ENCODE peak calls at places on chromosomes 5 and 9, in five cellular contexts. Z is fibroblast of lung, M is AG09319, T is body of pancreas, D is ovary. P is an unnamed sample.

GRCh38 chr9:16367605-16368424 is 502.7 kb downstream of the BNC2 start:
- DNase-seq in Z (peak), M (peak), T (no peak), D (no peak), P (peak)

GRCh38 chr9:133257398-133258053 is 17.5 kb downstream of the ABO start:
- DNase-seq in Z (no peak), M (no peak), T (peak), D (peak), P (no peak)

GRCh38 chr5:126809932-126810331 is 33.0 kb downstream of the LMNB1 start:
- DNase-seq in Z (no peak), M (no peak), T (no peak), D (no peak), P (no peak)

GRCh38 chr9:2622361-2623045 is 916 bp downstream of the VLDLR start:
- DNase-seq in Z (peak), M (no peak), T (peak), D (peak), P (peak)

GRCh38 chr9:128024761-128025308 is 42.3 kb downstream of the NAIF1 start:
- DNase-seq in Z (no peak), M (no peak), T (no peak), D (no peak), P (no peak)

GRCh38 chr5:7976411-7977190 is 107.7 kb downstream of the MTRR start:
- DNase-seq in Z (peak), M (no peak), T (no peak), D (no peak), P (no peak)

GRCh38 chr5:63961598-63962161 is 565 bp downstream of the HTR1A start:
- DNase-seq in Z (no peak), M (no peak), T (no peak), D (no peak), P (no peak)

GRCh38 chr9:37471942-37472679 is 6.9 kb upstream of the ZBTB5 start:
- DNase-seq in Z (peak), M (peak), T (no peak), D (no peak), P (peak)

GRCh38 chr9:78040726-78041125 is 9.1 kb upstream of the GNAQ start:
- DNase-seq in Z (no peak), M (no peak), T (no peak), D (no peak), P (no peak)

GRCh38 chr5:143166661-143167420 is 236.6 kb downstream of the NR3C1 start:
- DNase-seq in Z (no peak), M (no peak), T (no peak), D (no peak), P (no peak)

GRCh38 chr5:137395011-137395755 is 103.9 kb downstream of the SPOCK1 start:
- DNase-seq in Z (peak), M (no peak), T (no peak), D (no peak), P (peak)

GRCh38 chr5:172479034-172479783 is 24.9 kb upstream of the SH3PXD2B start:
- DNase-seq in Z (peak), M (peak), T (peak), D (peak), P (peak)

GRCh38 chr5:154461531-154461930 is 15.7 kb downstream of the SAP30L start:
- DNase-seq in Z (no peak), M (no peak), T (no peak), D (no peak), P (peak)

GRCh38 chr9:7147136-7148090 is 389.6 kb downstream of the KDM4C start:
- DNase-seq in Z (no peak), M (no peak), T (no peak), D (no peak), P (peak)

GRCh38 chr9:128190516-128191405 is 611 bp downstream of the CIZ1 start:
- DNase-seq in Z (no peak), M (no peak), T (no peak), D (peak), P (peak)

GRCh38 chr9:124797343-124798103 is 20.6 kb downstream of the OLFML2A start:
- DNase-seq in Z (no peak), M (no peak), T (peak), D (peak), P (peak)

GRCh38 chr9:111728617-111729366 is 65.9 kb downstream of the SHOC1 start:
- DNase-seq in Z (peak), M (peak), T (no peak), D (no peak), P (peak)

GRCh38 chr9:132722564-132723065 is 52.4 kb downstream of the GTF3C4 start:
- DNase-seq in Z (no peak), M (no peak), T (no peak), D (no peak), P (no peak)

GRCh38 chr5:135100431-135100830 is 66.4 kb upstream of the PITX1 start:
- DNase-seq in Z (no peak), M (no peak), T (no peak), D (no peak), P (no peak)

GRCh38 chr5:71471193-71471592 is 15.7 kb downstream of the BDP1 start:
- DNase-seq in Z (peak), M (no peak), T (no peak), D (no peak), P (peak)

GRCh38 chr9:129962376-129962765 is 80.6 kb downstream of the FNBP1 start:
- DNase-seq in Z (no peak), M (no peak), T (no peak), D (no peak), P (no peak)

GRCh38 chr5:147303251-147303650 is 68.4 kb downstream of the STK32A start:
- DNase-seq in Z (peak), M (peak), T (no peak), D (no peak), P (peak)

GRCh38 chr9:136619742-136620440 is 42.8 kb upstream of the EGFL7 start:
- DNase-seq in Z (peak), M (no peak), T (no peak), D (no peak), P (no peak)

GRCh38 chr5:113489299-113489698 is 1.0 kb upstream of the MCC start:
- DNase-seq in Z (peak), M (peak), T (no peak), D (no peak), P (peak)

GRCh38 chr9:110357510-110357909 is 19.8 kb upstream of the TXNDC8 start:
- DNase-seq in Z (no peak), M (no peak), T (no peak), D (no peak), P (no peak)

GRCh38 chr9:125521462-125522327 is 185.3 kb downstream of the MAPKAP1 start:
- DNase-seq in Z (peak), M (no peak), T (no peak), D (no peak), P (peak)

GRCh38 chr5:133665571-133665970 is 53.2 kb upstream of the FSTL4 start:
- DNase-seq in Z (no peak), M (no peak), T (no peak), D (no peak), P (no peak)

GRCh38 chr5:169914766-169915165 is 65.5 kb downstream of the INSYN2B start:
- DNase-seq in Z (peak), M (no peak), T (no peak), D (peak), P (peak)

GRCh38 chr5:41415242-41415641 is 95.2 kb downstream of the PLCXD3 start:
- DNase-seq in Z (peak), M (no peak), T (no peak), D (no peak), P (no peak)

GRCh38 chr9:138064547-138064946 is 187.0 kb downstream of the CACNA1B start:
- DNase-seq in Z (no peak), M (no peak), T (no peak), D (no peak), P (no peak)

GRCh38 chr5:82749453-82749852 is 327.7 kb downstream of the TMEM167A start:
- DNase-seq in Z (peak), M (no peak), T (no peak), D (no peak), P (peak)

GRCh38 chr5:141382469-141383294 is at the start of gene PCDHGA7:
- DNase-seq in Z (peak), M (no peak), T (no peak), D (no peak), P (peak)

GRCh38 chr5:112548246-112548982 is 129.3 kb upstream of the EPB41L4A start:
- DNase-seq in Z (peak), M (no peak), T (no peak), D (no peak), P (peak)

GRCh38 chr5:31492824-31493223 is 39.1 kb downstream of the DROSHA start:
- DNase-seq in Z (peak), M (no peak), T (no peak), D (no peak), P (no peak)

GRCh38 chr5:59390074-59390659 is 503.4 kb downstream of the PDE4D start:
- DNase-seq in Z (peak), M (peak), T (peak), D (no peak), P (peak)

GRCh38 chr5:148666353-148666752 is 12.0 kb upstream of the HTR4 start:
- DNase-seq in Z (no peak), M (no peak), T (no peak), D (no peak), P (no peak)

GRCh38 chr5:130605200-130605599 is 559.9 kb downstream of the HINT1 start:
- DNase-seq in Z (no peak), M (no peak), T (no peak), D (no peak), P (no peak)

GRCh38 chr9:98191615-98192502 is 578 bp downstream of the CORO2A start:
- DNase-seq in Z (no peak), M (no peak), T (peak), D (no peak), P (no peak)

GRCh38 chr5:157575096-157575872 is at the start of gene ADAM19:
- DNase-seq in Z (peak), M (no peak), T (peak), D (peak), P (peak)
- TF ChIP-seq CTCF in Z (no peak), M (no peak), T (no peak), D (peak), P (no peak)

GRCh38 chr5:78364005-78364404 is 3.6 kb downstream of the SCAMP1 start:
- DNase-seq in Z (no peak), M (no peak), T (no peak), D (no peak), P (no peak)
- TF ChIP-seq CTCF in Z (no peak), M (no peak), T (no peak), D (no peak), P (no peak)

GRCh38 chr5:6652025-6652424 is 18.8 kb downstream of the SRD5A1 start:
- DNase-seq in Z (no peak), M (no peak), T (no peak), D (no peak), P (no peak)
- TF ChIP-seq CTCF in Z (no peak), M (no peak), T (no peak), D (no peak), P (no peak)

GRCh38 chr9:134642385-134643181 is 980 bp downstream of the COL5A1 start:
- DNase-seq in Z (peak), M (peak), T (peak), D (peak), P (peak)
- TF ChIP-seq CTCF in Z (peak), M (peak), T (no peak), D (no peak), P (peak)

GRCh38 chr5:173925449-173926071 is 37.4 kb downstream of the CPEB4 start:
- DNase-seq in Z (peak), M (peak), T (peak), D (peak), P (peak)
- TF ChIP-seq CTCF in Z (peak), M (peak), T (peak), D (no peak), P (peak)

GRCh38 chr9:17402309-17402708 is 176.6 kb upstream of the SH3GL2 start:
- DNase-seq in Z (peak), M (peak), T (no peak), D (no peak), P (peak)
- TF ChIP-seq CTCF in Z (no peak), M (no peak), T (peak), D (no peak), P (no peak)

DNA sequence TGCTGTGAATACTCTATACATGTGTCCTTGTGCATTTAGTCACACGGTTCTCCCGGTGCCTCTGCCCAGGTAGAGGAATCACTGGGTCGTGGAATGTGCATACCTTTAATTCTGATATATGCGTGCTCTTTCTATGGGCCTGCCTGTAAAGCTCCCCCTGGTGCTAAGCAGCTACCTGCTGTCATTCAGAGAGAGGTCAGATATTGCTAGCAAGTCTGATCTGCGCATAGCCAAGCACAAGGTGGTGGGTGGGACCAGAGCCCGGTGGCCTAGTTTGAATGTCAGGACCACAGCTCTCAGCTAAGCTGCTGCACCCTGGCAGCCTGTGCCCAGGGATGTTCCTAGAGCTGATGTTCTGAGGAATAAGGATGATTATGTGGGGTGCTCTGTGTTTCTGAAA is 33.4 kb downstream of the TJP2 start:
- DNase-seq in Z (no peak), M (no peak), T (no peak), D (no peak), P (no peak)
- TF ChIP-seq CTCF in Z (no peak), M (no peak), T (peak), D (no peak), P (no peak)

P was measured in fibroblast of the aortic adventitia.